ENCODE peak calls at places on chromosome 7, in eight cellular contexts. Q is transverse colon; U is adipocyte; A is spleen; T is neuronal stem cell; S is left ventricle myocardium inferior; M is tibial artery; V is CD4-positive, alpha-beta T cell. B is an unnamed sample. For H3K9me3, the result is how much of the 10 kb centered on the place peaks cover.

GRCh38 chr7:105493928-105494325 is 28.1 kb downstream of the PUS7 start:
- DNase-seq in A (no peak), M (no peak), S (no peak), U (peak), T (no peak), V (no peak), Q (no peak), B (no peak)

GRCh38 chr7:129146237-129146979 is 1.9 kb downstream of the TSPAN33 start:
- DNase-seq in V (no peak), A (no peak), U (peak), Q (no peak), T (no peak), S (peak), M (no peak), B (no peak)

GRCh38 chr7:101555921-101556275 is 73.2 kb downstream of the MYL10 start:
- DNase-seq in A (no peak), U (no peak), T (no peak), Q (peak), V (no peak), S (no peak), M (no peak), B (no peak)

GRCh38 chr7:128005759-128006159 is 25.5 kb downstream of the LRRC4 start:
- DNase-seq in Q (no peak), V (no peak), A (no peak), S (no peak), U (no peak), M (no peak), T (no peak), B (no peak)

GRCh38 chr7:134446923-134447322 is 12.0 kb downstream of the AKR1B1 start:
- DNase-seq in A (no peak), S (no peak), T (no peak), V (no peak), Q (no peak), U (no peak), M (no peak), B (no peak)

GRCh38 chr7:155710530-155710929 is 66.1 kb downstream of the RBM33 start:
- DNase-seq in S (no peak), Q (no peak), T (no peak), M (no peak), U (no peak), A (no peak), V (no peak), B (no peak)

GRCh38 chr7:129348023-129348740 is 86.0 kb upstream of the STRIP2 start:
- DNase-seq in A (no peak), Q (no peak), M (no peak), T (no peak), V (no peak), S (no peak), U (no peak), B (no peak)

GRCh38 chr7:110911632-110912031 is 179.3 kb upstream of the LRRN3 start:
- DNase-seq in S (no peak), T (no peak), A (no peak), U (no peak), V (no peak), Q (no peak), M (no peak), B (no peak)

GRCh38 chr7:94701555-94701973 is 45.6 kb upstream of the SGCE start:
- DNase-seq in T (peak), S (no peak), A (no peak), M (no peak), Q (no peak), U (no peak), V (no peak), B (no peak)

GRCh38 chr7:108239501-108240225 is 109.5 kb upstream of the LAMB4 start:
- DNase-seq in A (no peak), M (no peak), S (no peak), Q (no peak), V (no peak), T (no peak), U (no peak), B (no peak)

GRCh38 chr7:51077951-51078350 is 238.7 kb downstream of the COBL start:
- DNase-seq in M (no peak), U (peak), S (no peak), T (no peak), Q (no peak), V (no peak), A (no peak), B (no peak)

DNA sequence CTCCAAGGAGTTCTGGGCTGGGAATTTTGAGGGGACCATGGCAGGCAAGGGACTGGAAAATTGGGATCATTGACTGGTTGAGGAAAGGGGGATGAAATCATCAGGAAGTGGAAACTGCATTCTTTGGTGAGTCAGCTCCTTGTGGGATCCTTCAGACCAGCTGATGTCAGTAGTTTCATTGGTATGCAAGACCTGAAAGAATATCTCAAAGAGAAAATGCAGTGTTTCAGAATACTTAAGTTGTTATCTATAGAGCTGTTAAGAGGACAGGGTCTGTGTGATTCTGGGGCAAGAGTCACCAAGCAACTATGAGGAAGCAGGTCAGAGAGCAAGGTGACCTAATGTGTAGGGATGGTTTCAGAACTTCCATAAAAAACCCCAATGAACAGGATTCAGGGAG is 595.9 kb upstream of the AUTS2 start:
- DNase-seq in S (no peak), T (no peak), Q (no peak), U (peak), M (no peak), V (no peak), A (no peak), B (no peak)
- H3K9me3 ChIP-seq in S (under half), T (under half), Q (under half), U (under half), M (under half), V (under half), A (under half), B (under half)

DNA sequence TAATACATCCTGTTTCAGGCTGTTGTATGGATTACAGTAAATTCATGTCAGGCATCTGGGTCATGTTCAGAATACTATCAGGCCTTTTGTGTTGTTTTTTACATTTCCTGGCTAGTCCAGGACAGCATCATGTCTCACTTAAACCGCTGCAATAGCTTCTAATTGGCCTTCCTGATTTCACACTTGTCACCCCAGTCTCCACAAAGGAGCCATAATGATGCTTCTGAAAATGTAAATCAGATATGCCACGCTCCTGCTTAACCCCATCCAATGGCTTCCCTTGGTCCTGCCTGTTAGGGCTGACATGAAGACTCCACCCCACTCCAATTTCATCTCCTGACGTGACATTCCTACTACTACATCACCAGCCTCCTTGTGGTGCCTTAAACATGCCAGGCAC is 220.0 kb downstream of the CACNA2D1 start:
- DNase-seq in V (no peak), T (no peak), M (no peak), Q (no peak), U (no peak), S (no peak), A (no peak), B (no peak)
- H3K9me3 ChIP-seq in V (under half), T (under half), M (under half), Q (under half), U (under half), S (under half), A (under half), B (under half)

GRCh38 chr7:13989138-13989943 is at the start of gene ETV1:
- DNase-seq in V (no peak), T (peak), A (peak), U (peak), Q (peak), M (peak), S (peak), B (peak)
- H3K9me3 ChIP-seq in V (under half), T (under half), A (under half), U (under half), Q (under half), M (under half), S (under half), B (under half)

DNA sequence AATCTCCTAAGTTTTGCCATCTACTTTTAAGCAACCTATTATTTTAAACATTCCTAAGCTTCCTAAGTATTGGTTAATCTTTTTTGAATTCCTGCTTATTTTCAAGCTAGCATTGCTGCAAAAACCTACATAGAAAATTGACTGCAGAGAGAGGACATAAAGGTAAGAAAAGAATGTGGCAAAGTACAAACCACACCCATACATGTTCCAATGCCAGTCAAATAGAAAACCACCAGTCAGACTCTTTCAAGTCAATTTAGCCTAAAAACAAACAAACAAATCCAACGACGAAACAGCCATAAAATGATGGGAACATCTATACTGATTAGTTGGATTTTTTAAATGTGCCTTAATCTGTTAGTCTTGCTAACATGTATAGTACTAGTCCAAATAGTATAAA is 804.8 kb downstream of the GRM8 start:
- DNase-seq in M (no peak), U (no peak), A (no peak), V (no peak), S (no peak), Q (no peak), T (no peak), B (no peak)
- H3K9me3 ChIP-seq in M (under half), U (under half), A (under half), V (under half), S (under half), Q (under half), T (under half), B (under half)

GRCh38 chr7:19991936-19992335 is 218.5 kb upstream of the TMEM196 start:
- DNase-seq in A (no peak), S (no peak), U (no peak), Q (no peak), T (no peak), M (no peak), V (no peak), B (no peak)
- H3K9me3 ChIP-seq in A (under half), S (under half), U (under half), Q (under half), T (under half), M (under half), V (under half), B (under half)

GRCh38 chr7:157817433-157817832 is 480.6 kb downstream of the DNAJB6 start:
- DNase-seq in M (no peak), A (peak), Q (no peak), V (no peak), T (no peak), U (no peak), S (no peak), B (no peak)

GRCh38 chr7:157817944-157818700 is 481.3 kb downstream of the DNAJB6 start:
- DNase-seq in T (no peak), S (no peak), M (no peak), V (no peak), A (peak), Q (no peak), U (no peak), B (no peak)

GRCh38 chr7:157820796-157821195 is 484.0 kb downstream of the DNAJB6 start:
- DNase-seq in A (peak), Q (no peak), T (no peak), S (no peak), U (no peak), M (no peak), V (no peak), B (no peak)

GRCh38 chr7:157818701-157819516 is 482.1 kb downstream of the DNAJB6 start:
- DNase-seq in U (no peak), A (peak), S (no peak), M (no peak), Q (no peak), T (no peak), V (no peak), B (no peak)

GRCh38 chr7:157819517-157819807 is 482.7 kb downstream of the DNAJB6 start:
- DNase-seq in V (no peak), A (peak), T (no peak), U (no peak), S (no peak), M (no peak), Q (no peak), B (no peak)
- H3K9me3 ChIP-seq in V (under half), A (under half), T (under half), U (under half), S (under half), M (under half), Q (under half), B (under half)

DNA sequence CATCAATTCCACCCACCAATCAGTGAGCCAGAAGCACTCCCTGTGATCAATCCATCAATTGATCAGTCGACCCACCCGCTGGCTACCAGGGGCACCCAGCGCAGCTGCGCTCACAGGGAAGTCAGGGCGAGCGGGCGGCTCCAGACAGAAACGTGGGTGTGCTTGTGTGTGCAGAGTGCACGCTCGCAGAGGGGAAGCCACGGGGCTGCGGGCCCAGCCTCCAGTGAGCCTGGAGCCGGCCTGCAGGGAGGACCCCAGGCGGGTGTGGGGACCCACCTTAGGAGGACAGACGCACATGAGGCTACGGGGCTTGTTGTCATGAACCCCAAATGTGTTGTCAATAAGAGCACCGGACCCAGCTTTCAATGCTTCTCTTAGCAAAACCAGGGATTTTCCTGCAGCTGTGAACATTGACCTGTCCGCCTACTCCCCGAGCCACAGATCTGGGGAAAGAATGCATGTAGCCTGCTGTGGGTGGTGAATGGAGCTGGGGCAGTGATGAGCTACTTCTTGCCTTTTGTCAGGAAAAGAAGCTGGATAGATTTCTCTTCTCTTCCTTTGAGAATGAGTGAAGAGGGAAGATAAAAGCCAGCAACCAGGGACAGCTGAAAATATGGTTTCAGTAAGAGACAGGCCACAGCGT is 497.8 kb downstream of the DNAJB6 start:
- DNase-seq in S (no peak), T (peak), V (no peak), U (no peak), A (peak), Q (no peak), M (no peak), B (no peak)
- H3K9me3 ChIP-seq in S (under half), T (under half), V (under half), U (under half), A (under half), Q (under half), M (under half), B (under half)

DNA sequence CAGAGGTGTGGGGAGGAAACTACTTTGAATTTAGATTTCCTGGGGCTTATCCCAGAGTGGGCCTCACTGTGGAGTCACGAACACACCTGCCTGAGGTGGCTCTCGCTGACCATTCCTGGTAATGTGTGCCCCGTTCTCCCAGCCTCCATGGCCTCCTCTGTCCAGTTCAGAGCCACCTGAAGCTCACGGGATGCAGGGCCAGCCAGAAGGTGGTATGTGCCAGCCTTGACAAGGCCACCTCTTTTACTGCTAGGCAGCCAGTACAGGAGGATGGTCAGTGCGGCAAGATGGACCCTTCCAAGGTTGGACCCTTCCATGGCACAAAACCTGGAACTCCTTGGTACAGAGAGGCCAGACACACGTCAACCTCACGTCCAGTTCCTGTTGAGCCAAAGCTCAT is 210.3 kb downstream of the DNAJB6 start:
- DNase-seq in V (no peak), Q (no peak), M (peak), S (no peak), U (no peak), A (peak), T (no peak), B (no peak)
- H3K9me3 ChIP-seq in V (under half), Q (under half), M (under half), S (under half), U (under half), A (under half), T (under half), B (under half)

GRCh38 chr7:63057265-63057664 is 941.4 kb upstream of the ZNF722 start:
- DNase-seq in S (no peak), M (no peak), A (no peak), T (no peak), U (no peak), V (no peak), Q (no peak), B (no peak)
- H3K9me3 ChIP-seq in S (half or more), M (under half), A (half or more), T (under half), U (under half), V (under half), Q (under half), B (under half)

DNA sequence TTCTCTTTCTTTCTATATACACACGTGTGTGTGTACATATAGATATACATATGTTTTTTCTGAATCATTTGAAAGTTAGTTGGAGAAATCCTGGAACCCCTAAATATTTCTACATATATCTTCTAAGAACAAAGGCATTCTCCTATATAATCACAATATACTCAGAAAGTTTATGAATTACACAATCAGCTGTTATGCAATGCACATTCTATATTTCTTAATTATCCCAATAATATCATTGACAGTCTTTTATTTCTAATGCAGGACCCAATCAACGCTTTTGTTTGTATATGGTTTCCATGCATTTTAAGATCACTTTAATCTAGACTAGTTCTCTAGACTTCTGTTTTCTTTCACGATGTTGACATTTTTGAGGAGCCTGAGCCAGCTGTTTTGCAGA is 27.7 kb upstream of the ZNF746 start:
- DNase-seq in V (no peak), S (no peak), U (no peak), A (no peak), Q (no peak), M (no peak), T (no peak), B (no peak)
- H3K9me3 ChIP-seq in V (under half), S (under half), U (under half), A (half or more), Q (under half), M (under half), T (under half), B (under half)